ENCODE peak calls at places on chromosomes 2 and 18, in five cellular contexts. J, M, O, X and D are unnamed samples.

GRCh38 chr2:150674283-150674682 is 186.8 kb upstream of the RND3 start:
- DNase-seq in O (no peak), X (no peak), J (no peak), M (no peak), D (no peak)

GRCh38 chr2:205585451-205586045 is 96.8 kb upstream of the NRP2 start:
- DNase-seq in X (no peak), O (no peak), J (no peak), M (no peak), D (no peak)

GRCh38 chr2:105537466-105537865 is 138.6 kb upstream of the FHL2 start:
- DNase-seq in X (no peak), O (no peak), M (peak; percentile 26), J (no peak), D (peak; percentile 50)

GRCh38 chr2:113124984-113125855 is 2.2 kb upstream of the IL1RN start:
- DNase-seq in O (no peak), J (no peak), X (no peak), M (no peak), D (no peak)

GRCh38 chr2:178211460-178211859 is 17.1 kb downstream of the OSBPL6 start:
- DNase-seq in O (no peak), M (no peak), X (no peak), J (no peak), D (no peak)

GRCh38 chr2:151670346-151670745 is 63.9 kb downstream of the NEB start:
- DNase-seq in M (no peak), X (no peak), O (no peak), J (no peak), D (no peak)

GRCh38 chr2:119681868-119682220 is 2.8 kb downstream of the TMEM177 start:
- DNase-seq in M (no peak), O (no peak), J (no peak), X (no peak), D (no peak)

GRCh38 chr2:235666240-235666781 is 172.5 kb downstream of the AGAP1 start:
- DNase-seq in M (no peak), X (no peak), J (peak; percentile 88), O (no peak), D (peak; percentile 52)

GRCh38 chr18:62632788-62633455 is 82.4 kb upstream of the PHLPP1 start:
- DNase-seq in X (no peak), J (no peak), O (no peak), M (no peak), D (no peak)

GRCh38 chr18:25248755-25249154 is 103.2 kb downstream of the ZNF521 start:
- DNase-seq in X (no peak), M (no peak), J (no peak), O (no peak), D (no peak)

GRCh38 chr18:77100751-77101355 is 31.7 kb downstream of the MBP start:
- DNase-seq in O (no peak), X (peak; percentile 40), J (no peak), M (no peak), D (peak; percentile 34)

GRCh38 chr2:71943238-71944182 is 204.2 kb downstream of the CYP26B1 start:
- DNase-seq in M (peak; percentile 68), X (peak; percentile 74), O (no peak), J (no peak), D (no peak)

GRCh38 chr2:238963164-238963969 is 115.5 kb downstream of the TWIST2 start:
- DNase-seq in M (no peak), O (no peak), J (no peak), X (no peak), D (no peak)

GRCh38 chr2:218826791-218827190 is 4.8 kb downstream of the PRKAG3 start:
- DNase-seq in J (no peak), X (peak; percentile 27), M (peak; percentile 32), O (no peak), D (no peak)

GRCh38 chr18:62128157-62128556 is 58.7 kb downstream of the PIGN start:
- DNase-seq in J (no peak), O (no peak), M (no peak), X (no peak), D (no peak)

GRCh38 chr2:25529034-25529433 is 144.3 kb downstream of the DTNB start:
- DNase-seq in J (no peak), O (no peak), X (no peak), M (no peak), D (no peak)

GRCh38 chr18:61459896-61460295 is 126.7 kb downstream of the CDH20 start:
- DNase-seq in M (no peak), J (no peak), X (no peak), O (no peak), D (no peak)

GRCh38 chr2:160194351-160194750 is 5.7 kb downstream of the ITGB6 start:
- DNase-seq in J (no peak), M (no peak), X (no peak), O (no peak), D (no peak)

GRCh38 chr2:238523158-238524110 is 96.7 kb downstream of the ASB1 start:
- DNase-seq in J (peak; percentile 24), X (peak; percentile 79), O (no peak), M (no peak), D (no peak)

GRCh38 chr2:23541453-23542334 is 156.7 kb downstream of the KLHL29 start:
- DNase-seq in J (no peak), O (no peak), X (no peak), M (peak; percentile 72), D (no peak)

GRCh38 chr2:29455202-29455885 is 340.1 kb downstream of the CLIP4 start:
- DNase-seq in O (no peak), X (no peak), J (peak; percentile 20), M (no peak), D (no peak)

GRCh38 chr2:16100006-16100405 is 159.7 kb downstream of the MYCN start:
- DNase-seq in M (no peak), X (no peak), J (no peak), O (no peak), D (no peak)

GRCh38 chr2:134206573-134206972 is 47.3 kb upstream of the MGAT5 start:
- DNase-seq in M (no peak), O (no peak), J (no peak), X (no peak), D (no peak)

GRCh38 chr18:45731706-45732105 is 7.7 kb downstream of the SLC14A1 start:
- DNase-seq in X (no peak), M (no peak), O (no peak), J (no peak), D (no peak)

GRCh38 chr18:48680871-48681270 is 142.0 kb downstream of the CTIF start:
- DNase-seq in J (peak; percentile 61), X (peak; percentile 75), O (no peak), M (peak; percentile 96), D (no peak)

GRCh38 chr2:202771741-202772470 is 99.7 kb downstream of the ICA1L start:
- DNase-seq in O (no peak), J (no peak), X (no peak), M (peak; percentile 63), D (no peak)

DNA sequence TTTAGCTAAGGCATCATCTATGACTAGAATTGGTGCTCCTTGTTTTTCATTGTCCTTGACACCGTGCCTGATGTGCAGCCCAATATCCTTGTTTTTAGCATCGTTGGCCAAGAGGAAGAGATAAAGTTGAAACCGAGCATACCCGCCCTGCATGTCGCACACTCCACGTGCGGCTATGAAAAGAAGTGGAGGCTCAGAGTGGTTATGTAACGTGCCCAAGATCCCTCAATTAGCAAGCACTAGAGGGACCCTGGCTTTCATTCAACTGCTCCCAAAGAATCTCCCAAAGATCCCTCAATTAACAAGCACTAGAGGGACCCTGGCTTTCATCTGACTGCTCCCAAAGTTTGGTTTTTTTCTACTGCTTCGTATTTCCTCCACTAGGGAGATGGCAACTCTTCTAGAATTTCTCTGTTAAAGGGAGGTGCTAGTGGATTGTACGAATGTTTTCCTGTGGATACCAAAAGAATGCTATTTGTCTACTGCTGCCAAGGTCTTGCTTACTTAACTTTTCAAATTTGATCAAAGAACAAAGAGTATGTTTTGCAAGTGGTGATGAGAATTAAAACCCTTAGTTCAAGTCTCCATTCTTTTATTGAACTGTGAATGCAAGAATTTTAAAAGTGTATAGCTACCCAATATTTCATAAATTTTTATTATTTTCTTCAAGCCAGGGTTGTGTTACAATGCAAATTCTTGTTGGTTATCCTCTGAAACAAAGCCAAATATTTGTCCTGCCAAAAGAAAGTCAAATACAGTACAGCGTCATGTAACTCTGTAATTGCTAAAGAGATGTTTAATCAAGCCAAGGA is 92.1 kb downstream of the AOX1 start:
- DNase-seq in J (no peak), M (peak; percentile 67), X (no peak), O (no peak), D (no peak)
- H3K27ac ChIP-seq in J (no peak overlapping the region), M (no peak overlapping the region), X (no peak overlapping the region), O (no peak overlapping the region), D (no peak overlapping the region)

GRCh38 chr18:55497825-55498403 is 90.1 kb downstream of the TCF4 start:
- DNase-seq in M (no peak), O (no peak), X (no peak), J (no peak), D (no peak)

GRCh38 chr18:55499526-55499925 is 88.5 kb downstream of the TCF4 start:
- DNase-seq in J (no peak), O (no peak), X (no peak), M (no peak), D (no peak)

GRCh38 chr18:55501594-55502345 is 86.2 kb downstream of the TCF4 start:
- DNase-seq in J (no peak), O (no peak), X (no peak), M (no peak), D (no peak)

GRCh38 chr18:55502346-55502710 is 85.7 kb downstream of the TCF4 start:
- DNase-seq in X (no peak), M (no peak), O (no peak), J (no peak), D (no peak)

DNA sequence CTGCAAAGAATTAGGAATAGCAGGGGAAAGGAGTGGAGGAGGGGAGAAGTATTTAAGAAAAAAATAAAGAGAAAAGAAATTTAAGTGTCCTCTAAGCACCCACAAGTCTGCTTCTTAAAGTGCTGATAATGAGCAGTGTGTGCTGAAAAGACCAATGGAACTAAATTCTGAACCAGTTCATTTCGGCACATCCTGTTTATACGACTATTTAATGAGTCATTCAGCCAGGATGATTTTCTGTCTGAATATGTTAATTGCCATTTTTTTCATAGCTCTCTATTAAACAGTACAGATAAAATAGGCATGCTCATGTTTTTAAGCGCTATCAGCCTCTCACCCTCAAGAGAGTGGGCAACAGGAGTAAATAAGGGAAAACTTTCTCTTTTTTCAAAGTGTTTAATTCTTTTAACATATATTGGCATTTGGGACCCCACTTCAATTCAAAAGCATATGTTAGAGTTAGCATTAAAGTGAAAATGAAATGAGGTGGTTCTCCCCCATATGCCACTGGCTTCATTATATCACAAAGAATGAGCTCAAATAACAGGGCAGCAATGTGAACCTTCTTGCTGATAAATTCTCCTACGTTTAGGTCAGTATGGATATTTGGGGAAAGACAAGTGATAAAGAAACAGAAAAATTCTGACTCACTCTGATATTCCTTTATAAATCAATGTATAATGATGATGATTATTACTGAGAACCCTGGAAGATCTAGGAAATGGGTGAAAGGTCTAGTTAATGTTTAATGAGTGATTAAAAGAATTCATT is 87.5 kb downstream of the TCF4 start:
- DNase-seq in J (no peak), X (no peak), O (no peak), M (no peak), D (no peak)
- H3K27ac ChIP-seq in J (no peak overlapping the region), X (peak overlapping the region; percentile 40), O (no peak overlapping the region), M (peak overlapping the region; percentile 62), D (no peak overlapping the region)

GRCh38 chr2:118309201-118310015 is 221.1 kb downstream of the INSIG2 start:
- DNase-seq in J (no peak), X (no peak), O (no peak), M (no peak), D (no peak)
- H3K27ac ChIP-seq in J (no peak overlapping the region), X (peak overlapping the region; percentile 34), O (peak overlapping the region; percentile 80), M (no peak overlapping the region), D (no peak overlapping the region)

DNA sequence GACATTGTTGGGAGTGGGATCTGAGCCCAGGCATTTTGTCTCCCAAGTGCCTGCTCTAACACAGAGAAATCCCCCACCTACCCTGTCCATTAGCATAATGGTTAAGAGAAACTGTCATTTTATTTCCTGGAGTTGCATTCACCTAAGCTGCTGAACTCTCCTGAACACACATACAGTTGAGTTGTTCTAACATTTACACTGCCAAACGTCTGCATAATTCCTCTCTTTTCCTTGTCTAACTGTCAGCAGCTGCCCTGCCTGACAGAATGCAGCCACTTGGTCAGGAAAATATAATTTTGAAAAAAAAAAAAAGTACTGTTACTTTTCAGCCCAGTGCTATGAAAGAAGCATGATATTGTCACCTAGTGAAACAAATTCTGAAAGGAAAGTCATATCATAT is 396.3 kb upstream of the PIK3C3 start:
- DNase-seq in X (no peak), O (no peak), M (no peak), J (no peak), D (no peak)
- H3K27ac ChIP-seq in X (no peak overlapping the region), O (no peak overlapping the region), M (no peak overlapping the region), J (no peak overlapping the region), D (no peak overlapping the region)